ENCODE peak calls at places on chromosome 17, in seven cellular contexts. S is EH; U is Panc1; Q is SW 1271; M is DMS153; T is EL; A is activated CD8-positive, alpha-beta T cell treated with anti-CD3 and anti-CD28 coated beads for 36 hours. I is an unnamed sample.

GRCh38 chr17:75153854-75154194 is 488 bp downstream of the JPT1 start:
- DNase-seq in T (peak; percentile 21), A (peak; percentile 51), S (no peak), Q (no peak), U (no peak), M (no peak), I (no peak)

GRCh38 chr17:59097876-59098275 is 8.8 kb downstream of the TRIM37 start:
- DNase-seq in Q (no peak), M (no peak), S (no peak), U (no peak), A (no peak), T (no peak), I (no peak)

GRCh38 chr17:81999975-82000802 is 22.5 kb downstream of the CENPX start:
- DNase-seq in A (no peak), Q (no peak), T (no peak), M (no peak), U (no peak), S (no peak), I (no peak)

GRCh38 chr17:77054926-77055325 is 85.8 kb upstream of the SEC14L1 start:
- DNase-seq in A (no peak), T (no peak), U (no peak), S (no peak), M (peak; percentile 25), Q (no peak), I (no peak)

GRCh38 chr17:43468746-43469544 is 14.8 kb upstream of the DHX8 start:
- DNase-seq in T (peak; percentile 96), Q (no peak), U (no peak), M (no peak), A (no peak), S (peak; percentile 96), I (no peak)

GRCh38 chr17:45431531-45432404 is 902 bp downstream of the ARHGAP27 start:
- DNase-seq in U (no peak), S (peak; percentile 70), M (peak; percentile 69), T (peak; percentile 77), A (peak; percentile 90), Q (peak; percentile 66), I (peak; percentile 86)

GRCh38 chr17:34556384-34556783 is 23.0 kb upstream of the TMEM132E start:
- DNase-seq in U (no peak), T (peak; percentile 8), S (peak; percentile 26), Q (no peak), A (peak; percentile 12), M (no peak), I (no peak)

GRCh38 chr17:8060274-8060673 is 21.4 kb downstream of the ALOX15B start:
- DNase-seq in T (peak; percentile 74), Q (peak; percentile 35), U (peak; percentile 53), M (peak; percentile 33), S (peak; percentile 72), A (peak; percentile 72), I (peak; percentile 57)

GRCh38 chr17:45248132-45248936 is 13.6 kb downstream of the SPATA32 start:
- DNase-seq in S (no peak), T (no peak), M (no peak), Q (no peak), U (no peak), A (peak; percentile 90), I (peak; percentile 66)

GRCh38 chr17:78970834-78971763 is 8.6 kb downstream of the LGALS3BP start:
- DNase-seq in U (no peak), Q (peak; percentile 15), M (peak; percentile 67), S (peak; percentile 75), A (peak; percentile 91), T (peak; percentile 77), I (peak; percentile 56)

GRCh38 chr17:32870027-32870670 is 6.8 kb downstream of the MYO1D start:
- DNase-seq in U (no peak), S (peak; percentile 75), M (no peak), T (peak; percentile 54), Q (no peak), A (no peak), I (no peak)

GRCh38 chr17:49995055-49995738 is at the start of gene DLX3:
- DNase-seq in M (peak; percentile 45), A (peak; percentile 49), S (peak; percentile 84), T (peak; percentile 76), U (no peak), Q (no peak), I (peak; percentile 40)

GRCh38 chr17:28324272-28324745 is 5.3 kb downstream of the TMEM97 start:
- DNase-seq in A (no peak), U (no peak), T (no peak), M (no peak), Q (no peak), S (no peak), I (no peak)

GRCh38 chr17:74177018-74177450 is 26.4 kb upstream of the RPL38 start:
- DNase-seq in Q (no peak), T (peak; percentile 25), S (peak; percentile 8), U (no peak), M (no peak), A (no peak), I (no peak)

GRCh38 chr17:69857412-69857835 is 217.6 kb upstream of the KCNJ16 start:
- DNase-seq in U (peak; percentile 38), M (peak; percentile 69), A (no peak), Q (no peak), S (peak; percentile 95), T (peak; percentile 93), I (peak; percentile 73)